ENCODE peak calls at places on chromosomes 4 and X, in four cellular contexts. U is A549, I is HepG2, Q is K562. T is an unnamed sample.

GRCh38 chr4:1600811-1601532 is 83.1 kb downstream of the FAM53A start:
- DNase-seq in Q (peak; percentile 43), U (no peak), I (no peak), T (no peak)

GRCh38 chrX:9476810-9477575 is 12.1 kb downstream of the TBL1X start:
- DNase-seq in Q (no peak), U (no peak), I (peak; percentile 64), T (no peak)

GRCh38 chr4:110970642-110971041 is 347.8 kb upstream of the PITX2 start:
- DNase-seq in I (peak; percentile 49), U (peak; percentile 51), Q (no peak), T (peak; percentile 81)

GRCh38 chr4:907691-908437 is 24.3 kb downstream of the GAK start:
- DNase-seq in I (no peak), U (no peak), Q (no peak), T (no peak)

GRCh38 chr4:72319596-72319995 is 249.4 kb downstream of the ADAMTS3 start:
- DNase-seq in U (no peak), Q (no peak), I (no peak), T (no peak)

GRCh38 chr4:86294883-86295282 is 65.0 kb downstream of the MAPK10 start:
- DNase-seq in U (no peak), I (no peak), Q (no peak), T (no peak)

GRCh38 chr4:151888367-151888866 is 127.6 kb upstream of the GATB start:
- DNase-seq in I (no peak), U (no peak), Q (no peak), T (no peak)

GRCh38 chrX:111352424-111352823 is 59.6 kb downstream of the DCX start:
- DNase-seq in Q (no peak), U (peak; percentile 0), I (peak; percentile 0), T (no peak)

GRCh38 chr4:180669637-180670036 is 1573.6 kb upstream of the TENM3 start:
- DNase-seq in I (no peak), U (no peak), Q (no peak), T (no peak)

GRCh38 chr4:80989921-80990544 is 40.5 kb upstream of the BMP3 start:
- DNase-seq in Q (peak; percentile 22), I (peak; percentile 40), U (peak; percentile 59), T (peak; percentile 43)

GRCh38 chrX:136130931-136131843 is 16.1 kb upstream of the FHL1 start:
- DNase-seq in Q (no peak), I (peak; percentile 45), U (peak; percentile 71), T (no peak)

GRCh38 chr4:145735330-145735638 is 55.3 kb downstream of the C4orf51 start:
- DNase-seq in Q (no peak), U (peak; percentile 72), I (peak; percentile 47), T (no peak)

GRCh38 chrX:139930923-139931645 is 1.8 kb downstream of the ATP11C start:
- DNase-seq in Q (peak; percentile 15), U (peak; percentile 16), I (peak; percentile 20), T (no peak)

GRCh38 chrX:96770315-96770714 is 85.7 kb downstream of the DIAPH2 start:
- DNase-seq in Q (no peak), U (peak; percentile 5), I (peak; percentile 0), T (no peak)

GRCh38 chrX:155216940-155217450 is 735 bp downstream of the VBP1 start:
- DNase-seq in Q (no peak), U (no peak), I (no peak), T (no peak)

GRCh38 chrX:13064599-13065143 is 20.3 kb upstream of the FAM9C start:
- DNase-seq in Q (no peak), I (no peak), U (peak; percentile 79), T (no peak)

GRCh38 chr4:21454196-21454595 is 494.4 kb downstream of the KCNIP4 start:
- DNase-seq in Q (no peak), U (no peak), I (no peak), T (no peak)

GRCh38 chr4:44157611-44158277 is 290.9 kb downstream of the KCTD8 start:
- DNase-seq in Q (no peak), U (no peak), I (peak; percentile 19), T (no peak)

GRCh38 chr4:42119916-42120315 is 32.5 kb downstream of the BEND4 start:
- DNase-seq in I (no peak), U (no peak), Q (no peak), T (no peak)

GRCh38 chr4:40423735-40424134 is 88.6 kb downstream of the CHRNA9 start:
- DNase-seq in I (no peak), U (peak; percentile 43), Q (no peak), T (no peak)

GRCh38 chr4:36640876-36641275 is 359.5 kb downstream of the DTHD1 start:
- DNase-seq in U (no peak), Q (no peak), I (no peak), T (no peak)

GRCh38 chr4:2630556-2631273 is 94.3 kb downstream of the FAM193A start:
- DNase-seq in Q (no peak), U (no peak), I (no peak), T (no peak)

GRCh38 chrX:43940811-43941210 is 32.4 kb downstream of the NDP start:
- DNase-seq in Q (no peak), U (peak; percentile 3), I (no peak), T (no peak)

GRCh38 chrX:56618250-56618649 is 54.8 kb downstream of the UBQLN2 start:
- DNase-seq in I (no peak), Q (no peak), U (no peak), T (no peak)

GRCh38 chr4:26404597-26405323 is 83.9 kb downstream of the RBPJ start:
- DNase-seq in U (no peak), Q (peak; percentile 23), I (no peak), T (no peak)

GRCh38 chrX:103628386-103629290 is at the start of gene TCEAL1:
- DNase-seq in Q (peak; percentile 6), U (peak; percentile 61), I (peak; percentile 61), T (peak; percentile 65)

GRCh38 chr4:61200991-61201526 is 933 bp downstream of the ADGRL3 start:
- DNase-seq in I (no peak), U (no peak), Q (no peak), T (peak; percentile 62)

GRCh38 chr4:67713531-67714247 is 12.7 kb upstream of the UBA6 start:
- DNase-seq in Q (peak; percentile 47), I (no peak), U (peak; percentile 45), T (no peak)

GRCh38 chrX:27599928-27600327 is 9.8 kb downstream of the DCAF8L2 start:
- DNase-seq in I (peak; percentile 0), U (peak; percentile 42), Q (no peak), T (no peak)

GRCh38 chr4:8854866-8855265 is 16.8 kb downstream of the HMX1 start:
- DNase-seq in I (no peak), U (no peak), Q (no peak), T (no peak)

DNA sequence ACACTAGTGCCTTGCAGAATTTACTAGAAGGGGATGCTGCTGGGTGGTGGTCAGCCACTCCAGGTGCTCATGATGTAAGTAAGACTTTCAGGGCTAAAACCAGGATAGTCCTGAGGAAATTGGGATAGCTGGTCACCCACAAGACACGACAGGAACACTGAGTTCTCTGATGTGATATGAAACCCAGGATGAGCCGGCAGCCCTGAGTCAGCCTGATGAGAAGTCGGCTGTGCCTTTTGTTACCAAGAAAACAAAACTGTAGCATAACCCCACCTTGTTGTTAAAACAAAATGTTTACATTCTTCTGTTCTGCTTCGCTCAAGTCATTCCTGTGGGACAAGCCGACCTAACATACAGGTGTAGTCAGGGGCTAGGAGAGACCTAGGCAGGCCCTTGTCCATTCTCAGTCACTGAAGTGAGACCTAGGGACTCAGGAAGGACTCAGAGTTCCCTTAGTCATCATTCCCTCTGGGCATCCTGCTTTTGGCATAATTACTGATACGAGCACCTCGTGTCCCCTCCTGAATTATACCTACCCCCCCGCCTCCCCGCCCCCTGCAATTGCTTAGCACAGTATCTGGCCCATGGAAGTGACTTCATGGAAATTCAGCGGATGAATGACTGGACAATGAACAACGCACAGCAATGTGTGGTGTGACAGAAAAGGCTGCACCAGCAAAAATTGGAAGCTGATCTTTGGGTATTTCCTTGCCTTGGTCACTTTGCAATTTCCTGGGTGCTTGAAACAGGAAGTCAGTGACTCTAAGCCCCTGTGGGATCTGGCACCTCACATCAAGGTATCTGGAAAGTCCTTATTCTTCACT is 31.9 kb upstream of the TLR2 start:
- DNase-seq in I (no peak), Q (no peak), U (no peak), T (no peak)
- TF ChIP-seq JUN in I (no peak), Q (no peak), U (no peak), T (no peak)

GRCh38 chr4:74444891-74445642 is at the start of gene AREG:
- DNase-seq in Q (peak; percentile 81), U (peak; percentile 88), I (peak; percentile 15), T (peak; percentile 44)
- TF ChIP-seq EP300 in Q (no peak), U (no peak), I (no peak), T (no peak)

GRCh38 chrX:138710866-138711331 is 618 bp downstream of the FGF13 start:
- DNase-seq in I (no peak), Q (no peak), U (no peak), T (peak; percentile 49)
- TF ChIP-seq JUN in I (no peak), Q (no peak), U (no peak), T (no peak)

DNA sequence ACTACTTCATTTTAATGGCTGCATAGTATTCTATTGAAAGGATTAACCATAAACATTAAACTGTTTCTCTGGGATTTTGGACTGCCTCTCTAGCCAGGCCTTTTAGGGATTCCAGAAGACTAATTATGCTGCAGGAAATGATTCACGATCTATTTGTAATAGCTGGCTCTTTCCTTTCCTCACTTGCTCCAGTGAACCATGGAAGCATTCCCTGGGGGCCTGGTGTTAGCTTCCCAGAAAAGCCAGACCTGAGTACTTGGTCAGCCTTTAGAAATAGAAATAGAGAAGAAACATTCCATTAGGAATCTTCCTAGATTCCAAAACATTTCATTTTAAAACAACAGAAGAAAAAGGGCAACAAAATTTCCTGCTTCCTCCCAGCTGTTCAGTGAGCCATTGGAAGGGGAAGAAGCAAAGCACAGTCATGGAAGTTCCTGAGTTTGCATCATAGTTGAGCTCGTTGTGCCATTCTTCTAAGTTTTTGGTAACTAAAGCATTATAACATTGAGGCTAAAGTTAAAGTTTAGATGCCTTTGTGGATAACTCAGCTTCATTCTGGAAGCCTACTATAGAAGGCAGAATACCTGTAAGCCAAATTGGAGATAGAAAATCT is 83.5 kb downstream of the NPNT start:
- DNase-seq in U (no peak), I (no peak), Q (no peak), T (no peak)
- TF ChIP-seq EP300 in U (no peak), I (no peak), Q (no peak), T (no peak)

DNA sequence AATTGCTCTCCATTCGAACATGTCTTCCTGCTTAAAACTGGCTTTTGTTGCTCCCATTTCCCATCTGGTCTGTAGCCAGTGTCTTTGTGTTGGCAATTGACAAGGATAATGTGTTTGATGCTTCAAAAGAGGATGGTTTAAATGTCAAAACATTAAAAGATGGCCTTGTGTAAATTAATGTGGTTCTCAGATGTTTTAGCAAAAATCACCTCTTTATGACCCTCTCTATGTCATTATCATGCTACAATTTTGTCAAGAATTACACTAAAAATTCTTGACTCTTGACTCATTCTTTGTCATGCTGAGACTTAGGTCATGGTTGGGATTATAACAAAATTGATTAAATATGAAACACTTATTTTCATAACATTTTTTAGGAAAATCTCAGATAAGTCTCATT is 47.4 kb downstream of the TMEM131L start:
- DNase-seq in Q (no peak), U (peak; percentile 5), I (no peak), T (no peak)
- TF ChIP-seq JUN in Q (no peak), U (no peak), I (no peak), T (no peak)

T was measured in H1.